ENCODE peak calls at places on chromosomes 4 and X, in six cellular contexts. A is T-cell; Z is stimulated activated CD4-positive, alpha-beta T cell treated with anti-CD3 and anti-CD28 coated beads, TNF-alpha, amount 100 ng/mL, for 24 hours; E is NCI-H1092 treated with DMSO at 0.1 percent for 48 hours; Y is AG09319; Q is type B pancreatic cell. C is an unnamed sample.
A peak's percentile ranks its signal among the peaks of the same experiment; 100 is the strongest.

GRCh38 chrX:138485767-138486166 is 225.8 kb downstream of the FGF13 start:
- DNase-seq in Y (no peak), Q (no peak), Z (no peak), A (no peak), E (no peak), C (no peak)

GRCh38 chrX:39431893-39432292 is 630.6 kb downstream of the MID1IP1 start:
- DNase-seq in Y (no peak), E (no peak), Z (no peak), A (no peak), Q (no peak), C (no peak)

GRCh38 chr4:102091656-102092055 is 253.6 kb downstream of the SLC39A8 start:
- DNase-seq in Y (no peak), A (no peak), Q (no peak), Z (no peak), E (no peak), C (no peak)

GRCh38 chr4:139593091-139593564 is 37.1 kb upstream of the SETD7 start:
- DNase-seq in E (no peak), Q (no peak), Y (no peak), A (no peak), Z (no peak), C (no peak)

GRCh38 chrX:21907250-21907649 is 33.3 kb upstream of the SMS start:
- DNase-seq in Z (no peak), E (no peak), A (no peak), Q (no peak), Y (no peak), C (no peak)

GRCh38 chr4:129546531-129546930 is 450.6 kb downstream of the C4orf33 start:
- DNase-seq in E (no peak), Q (no peak), A (no peak), Z (no peak), Y (no peak), C (no peak)

GRCh38 chr4:54781771-54782170 is 124.0 kb downstream of the KIT start:
- DNase-seq in A (no peak), E (no peak), Y (no peak), Q (no peak), Z (no peak), C (no peak)

GRCh38 chr4:1512081-1512737 is 106.0 kb upstream of the NKX1-1 start:
- DNase-seq in Z (no peak), E (no peak), Q (no peak), A (no peak), Y (no peak), C (no peak)

GRCh38 chr4:40340034-40340433 is 4.9 kb downstream of the CHRNA9 start:
- DNase-seq in E (no peak), A (no peak), Y (no peak), Z (no peak), Q (no peak), C (no peak)

GRCh38 chr4:39450618-39451017 is 8.1 kb downstream of the RPL9 start:
- DNase-seq in Y (no peak), Q (no peak), A (no peak), E (no peak), Z (no peak), C (no peak)

GRCh38 chr4:139873111-139873866 is 207.7 kb downstream of the MGST2 start:
- DNase-seq in Z (no peak), A (no peak), Q (no peak), Y (no peak), E (no peak), C (no peak)

GRCh38 chr4:174122705-174123104 is 160.8 kb downstream of the FBXO8 start:
- DNase-seq in Z (no peak), Y (no peak), A (no peak), Q (no peak), E (no peak), C (no peak)

GRCh38 chr4:141133146-141134006 is at the start of gene RNF150:
- DNase-seq in Z (peak; percentile 53), A (no peak), Q (peak; percentile 83), E (peak; percentile 91), Y (peak; percentile 89), C (peak; percentile 7)

GRCh38 chr4:25654971-25655963 is at the start of gene SLC34A2:
- DNase-seq in A (no peak), Q (peak; percentile 72), E (no peak), Y (no peak), Z (no peak), C (no peak)

GRCh38 chrX:38941675-38942074 is 140.4 kb downstream of the MID1IP1 start:
- DNase-seq in E (no peak), Z (no peak), A (no peak), Y (no peak), Q (no peak), C (no peak)

GRCh38 chr4:114659386-114660008 is 60.9 kb downstream of the UGT8 start:
- DNase-seq in A (no peak), Y (no peak), Q (no peak), Z (peak; percentile 20), E (peak; percentile 76), C (no peak)

GRCh38 chr4:142354794-142355416 is 491.2 kb downstream of the INPP4B start:
- DNase-seq in Y (no peak), E (no peak), Q (no peak), Z (no peak), A (no peak), C (no peak)

GRCh38 chr4:147129687-147130086 is 184.0 kb upstream of the TTC29 start:
- DNase-seq in Y (no peak), Z (no peak), A (no peak), Q (no peak), E (no peak), C (no peak)

GRCh38 chr4:82031386-82031785 is 342.4 kb downstream of the HNRNPD start:
- DNase-seq in Y (no peak), A (no peak), Q (no peak), Z (no peak), E (no peak), C (no peak)

GRCh38 chr4:110193822-110194761 is 4.3 kb downstream of the ELOVL6 start:
- DNase-seq in Q (peak; percentile 75), E (peak; percentile 28), A (peak; percentile 66), Z (peak; percentile 68), Y (peak; percentile 37), C (peak; percentile 75)

C was measured in stimulated activated effector memory CD8-positive, alpha-beta T cell treated with anti-CD3 and anti-CD28 coated beads, Interleukin-12 subunit alpha, Interleukin-12 subunit beta, amount 100 ng/mL, for 72 hours.